ENCODE peak calls at places on chromosomes 16 and 17, in ten cellular contexts. Z, N, B, Y, W, Q, K, A, X and U are unnamed samples.

GRCh38 chr17:77834170-77835115 is 124.1 kb upstream of the TNRC6C start:
- DNase-seq in Z (no peak), N (peak; percentile 99), B (peak; percentile 46), Y (peak; percentile 86), W (peak; percentile 98), Q (no peak), K (no peak), A (peak; percentile 42), X (peak; percentile 82), U (peak; percentile 79)

GRCh38 chr17:81386646-81387234 is 8.5 kb upstream of the BAHCC1 start:
- DNase-seq in Z (peak; percentile 49), N (no peak), B (peak; percentile 47), Y (no peak), W (no peak), Q (no peak), K (peak; percentile 83), A (no peak), X (no peak), U (peak; percentile 69)

GRCh38 chr17:19737305-19738072 is 10.6 kb downstream of the ALDH3A1 start:
- DNase-seq in Z (no peak), N (no peak), B (no peak), Y (no peak), W (no peak), Q (no peak), K (no peak), A (no peak), X (no peak), U (no peak)

GRCh38 chr16:48164907-48165715 is 9.3 kb upstream of the ABCC12 start:
- DNase-seq in Z (peak; percentile 72), N (peak; percentile 82), B (peak; percentile 77), Y (peak; percentile 85), W (peak; percentile 82), Q (peak; percentile 54), K (peak; percentile 48), A (peak; percentile 47), X (peak; percentile 92), U (peak; percentile 82)

GRCh38 chr16:19008770-19009169 is 25.0 kb downstream of the TMC7 start:
- DNase-seq in Z (no peak), N (no peak), B (no peak), Y (no peak), W (no peak), Q (no peak), K (no peak), A (no peak), X (no peak), U (no peak)

GRCh38 chr16:84278333-84278732 is 16.3 kb upstream of the WFDC1 start:
- DNase-seq in Z (no peak), N (no peak), B (no peak), Y (no peak), W (no peak), Q (no peak), K (no peak), A (no peak), X (no peak), U (no peak)

GRCh38 chr17:51684214-51684613 is 423.9 kb downstream of the UTP18 start:
- DNase-seq in Z (no peak), N (no peak), B (no peak), Y (no peak), W (no peak), Q (no peak), K (no peak), A (no peak), X (no peak), U (no peak)

GRCh38 chr17:21463779-21464407 is 87.7 kb downstream of the KCNJ12 start:
- DNase-seq in Z (no peak), N (no peak), B (no peak), Y (no peak), W (no peak), Q (no peak), K (no peak), A (no peak), X (no peak), U (no peak)

GRCh38 chr16:86577314-86577971 is 906 bp upstream of the FOXL1 start:
- DNase-seq in Z (no peak), N (no peak), B (no peak), Y (no peak), W (no peak), Q (no peak), K (no peak), A (no peak), X (no peak), U (no peak)

GRCh38 chr16:51854401-51854951 is 692.5 kb downstream of the TOX3 start:
- DNase-seq in Z (no peak), N (no peak), B (no peak), Y (no peak), W (no peak), Q (no peak), K (no peak), A (no peak), X (no peak), U (no peak)

GRCh38 chr16:30446203-30446595 is 525 bp upstream of the SEPHS2 start:
- DNase-seq in Z (no peak), N (no peak), B (no peak), Y (no peak), W (no peak), Q (no peak), K (no peak), A (no peak), X (no peak), U (no peak)

GRCh38 chr17:65630502-65630901 is 69.1 kb upstream of the AXIN2 start:
- DNase-seq in Z (no peak), N (no peak), B (no peak), Y (no peak), W (no peak), Q (no peak), K (no peak), A (no peak), X (no peak), U (no peak)

GRCh38 chr16:16861546-16861945 is 482.6 kb downstream of the NPIPA7 start:
- DNase-seq in Z (peak; percentile 32), N (peak; percentile 38), B (peak; percentile 49), Y (peak; percentile 53), W (peak; percentile 18), Q (peak; percentile 57), K (no peak), A (no peak), X (no peak), U (peak; percentile 62)

GRCh38 chr17:58679263-58680037 is 12.4 kb downstream of the TEX14 start:
- DNase-seq in Z (no peak), N (peak; percentile 71), B (no peak), Y (peak; percentile 71), W (peak; percentile 73), Q (no peak), K (no peak), A (no peak), X (no peak), U (peak; percentile 100)